ENCODE peak calls at places on chromosomes 4 and X, in six cellular contexts. One of them, this sample, is unnamed.

GRCh38 chr4:77194989-77195388 is 38.0 kb downstream of the CCNG2 start:
- DNase-seq in NCI-H774: no peak
- DNase-seq in hepatic stellate cell: no peak
- DNase-seq in activated effector memory CD4-positive, alpha-beta T cell treated with anti-CD3 and anti-CD28 coated beads, Interleukin-2, amount 50 U/mL, for 16 hours: no peak
- DNase-seq in NCI-H2081: no peak
- DNase-seq in activated CD4-positive, alpha-beta T cell treated with anti-CD3 and anti-CD28 coated beads, Interleukin-2, amount 50 U/mL, for 24 hours: no peak
- DNase-seq in this sample: no peak

GRCh38 chr4:22962186-22962786 is 269.5 kb downstream of the GBA3 start:
- DNase-seq in NCI-H774: no peak
- DNase-seq in hepatic stellate cell: no peak
- DNase-seq in activated effector memory CD4-positive, alpha-beta T cell treated with anti-CD3 and anti-CD28 coated beads, Interleukin-2, amount 50 U/mL, for 16 hours: no peak
- DNase-seq in NCI-H2081: peak; percentile 46
- DNase-seq in activated CD4-positive, alpha-beta T cell treated with anti-CD3 and anti-CD28 coated beads, Interleukin-2, amount 50 U/mL, for 24 hours: no peak
- DNase-seq in this sample: no peak

GRCh38 chr4:8350326-8350725 is 80.8 kb downstream of the HTRA3 start:
- DNase-seq in NCI-H774: no peak
- DNase-seq in hepatic stellate cell: no peak
- DNase-seq in activated effector memory CD4-positive, alpha-beta T cell treated with anti-CD3 and anti-CD28 coated beads, Interleukin-2, amount 50 U/mL, for 16 hours: peak; percentile 51
- DNase-seq in NCI-H2081: no peak
- DNase-seq in activated CD4-positive, alpha-beta T cell treated with anti-CD3 and anti-CD28 coated beads, Interleukin-2, amount 50 U/mL, for 24 hours: no peak
- DNase-seq in this sample: no peak

GRCh38 chr4:145388043-145388442 is 93.6 kb upstream of the SMAD1 start:
- DNase-seq in NCI-H774: no peak
- DNase-seq in hepatic stellate cell: no peak
- DNase-seq in activated effector memory CD4-positive, alpha-beta T cell treated with anti-CD3 and anti-CD28 coated beads, Interleukin-2, amount 50 U/mL, for 16 hours: no peak
- DNase-seq in NCI-H2081: no peak
- DNase-seq in activated CD4-positive, alpha-beta T cell treated with anti-CD3 and anti-CD28 coated beads, Interleukin-2, amount 50 U/mL, for 24 hours: no peak
- DNase-seq in this sample: no peak

GRCh38 chrX:34879876-34880275 is 62.7 kb upstream of the FAM47B start:
- DNase-seq in NCI-H774: no peak
- DNase-seq in hepatic stellate cell: no peak
- DNase-seq in activated effector memory CD4-positive, alpha-beta T cell treated with anti-CD3 and anti-CD28 coated beads, Interleukin-2, amount 50 U/mL, for 16 hours: no peak
- DNase-seq in NCI-H2081: no peak
- DNase-seq in activated CD4-positive, alpha-beta T cell treated with anti-CD3 and anti-CD28 coated beads, Interleukin-2, amount 50 U/mL, for 24 hours: no peak
- DNase-seq in this sample: no peak

GRCh38 chr4:54440394-54441223 is 211.5 kb downstream of the PDGFRA start:
- DNase-seq in NCI-H774: peak; percentile 16
- DNase-seq in hepatic stellate cell: peak; percentile 22
- DNase-seq in activated effector memory CD4-positive, alpha-beta T cell treated with anti-CD3 and anti-CD28 coated beads, Interleukin-2, amount 50 U/mL, for 16 hours: no peak
- DNase-seq in NCI-H2081: peak; percentile 18
- DNase-seq in activated CD4-positive, alpha-beta T cell treated with anti-CD3 and anti-CD28 coated beads, Interleukin-2, amount 50 U/mL, for 24 hours: no peak
- DNase-seq in this sample: no peak

GRCh38 chr4:182242793-182243192 is 409 bp upstream of the TENM3 start:
- DNase-seq in NCI-H774: no peak
- DNase-seq in hepatic stellate cell: no peak
- DNase-seq in activated effector memory CD4-positive, alpha-beta T cell treated with anti-CD3 and anti-CD28 coated beads, Interleukin-2, amount 50 U/mL, for 16 hours: no peak
- DNase-seq in NCI-H2081: no peak
- DNase-seq in activated CD4-positive, alpha-beta T cell treated with anti-CD3 and anti-CD28 coated beads, Interleukin-2, amount 50 U/mL, for 24 hours: no peak
- DNase-seq in this sample: no peak

GRCh38 chr4:56049428-56050212 is 100.9 kb downstream of the CEP135 start:
- DNase-seq in NCI-H774: peak; percentile 30
- DNase-seq in hepatic stellate cell: peak; percentile 7
- DNase-seq in activated effector memory CD4-positive, alpha-beta T cell treated with anti-CD3 and anti-CD28 coated beads, Interleukin-2, amount 50 U/mL, for 16 hours: no peak
- DNase-seq in NCI-H2081: peak; percentile 61
- DNase-seq in activated CD4-positive, alpha-beta T cell treated with anti-CD3 and anti-CD28 coated beads, Interleukin-2, amount 50 U/mL, for 24 hours: no peak
- DNase-seq in this sample: no peak

GRCh38 chrX:39063702-39064101 is 262.4 kb downstream of the MID1IP1 start:
- DNase-seq in NCI-H774: no peak
- DNase-seq in hepatic stellate cell: no peak
- DNase-seq in activated effector memory CD4-positive, alpha-beta T cell treated with anti-CD3 and anti-CD28 coated beads, Interleukin-2, amount 50 U/mL, for 16 hours: no peak
- DNase-seq in NCI-H2081: no peak
- DNase-seq in activated CD4-positive, alpha-beta T cell treated with anti-CD3 and anti-CD28 coated beads, Interleukin-2, amount 50 U/mL, for 24 hours: no peak
- DNase-seq in this sample: no peak

GRCh38 chrX:17464196-17464595 is 89.2 kb downstream of the NHS start:
- DNase-seq in NCI-H774: no peak
- DNase-seq in hepatic stellate cell: no peak
- DNase-seq in activated effector memory CD4-positive, alpha-beta T cell treated with anti-CD3 and anti-CD28 coated beads, Interleukin-2, amount 50 U/mL, for 16 hours: no peak
- DNase-seq in NCI-H2081: no peak
- DNase-seq in activated CD4-positive, alpha-beta T cell treated with anti-CD3 and anti-CD28 coated beads, Interleukin-2, amount 50 U/mL, for 24 hours: no peak
- DNase-seq in this sample: no peak

GRCh38 chr4:151581575-151581974 is 172.6 kb downstream of the FHIP1A start:
- DNase-seq in NCI-H774: no peak
- DNase-seq in hepatic stellate cell: no peak
- DNase-seq in activated effector memory CD4-positive, alpha-beta T cell treated with anti-CD3 and anti-CD28 coated beads, Interleukin-2, amount 50 U/mL, for 16 hours: no peak
- DNase-seq in NCI-H2081: peak; percentile 66
- DNase-seq in activated CD4-positive, alpha-beta T cell treated with anti-CD3 and anti-CD28 coated beads, Interleukin-2, amount 50 U/mL, for 24 hours: no peak
- DNase-seq in this sample: no peak

GRCh38 chr4:183443609-183444148 is 757 bp upstream of the CDKN2AIP start:
- DNase-seq in NCI-H774: no peak
- DNase-seq in hepatic stellate cell: no peak
- DNase-seq in activated effector memory CD4-positive, alpha-beta T cell treated with anti-CD3 and anti-CD28 coated beads, Interleukin-2, amount 50 U/mL, for 16 hours: no peak
- DNase-seq in NCI-H2081: peak; percentile 67
- DNase-seq in activated CD4-positive, alpha-beta T cell treated with anti-CD3 and anti-CD28 coated beads, Interleukin-2, amount 50 U/mL, for 24 hours: no peak
- DNase-seq in this sample: peak; percentile 43

GRCh38 chr4:100295792-100296191 is 105.5 kb upstream of the DDIT4L start:
- DNase-seq in NCI-H774: no peak
- DNase-seq in hepatic stellate cell: no peak
- DNase-seq in activated effector memory CD4-positive, alpha-beta T cell treated with anti-CD3 and anti-CD28 coated beads, Interleukin-2, amount 50 U/mL, for 16 hours: no peak
- DNase-seq in NCI-H2081: no peak
- DNase-seq in activated CD4-positive, alpha-beta T cell treated with anti-CD3 and anti-CD28 coated beads, Interleukin-2, amount 50 U/mL, for 24 hours: no peak
- DNase-seq in this sample: no peak

GRCh38 chr4:159349332-159349731 is 246.5 kb downstream of the RAPGEF2 start:
- DNase-seq in NCI-H774: no peak
- DNase-seq in hepatic stellate cell: no peak
- DNase-seq in activated effector memory CD4-positive, alpha-beta T cell treated with anti-CD3 and anti-CD28 coated beads, Interleukin-2, amount 50 U/mL, for 16 hours: no peak
- DNase-seq in NCI-H2081: no peak
- DNase-seq in activated CD4-positive, alpha-beta T cell treated with anti-CD3 and anti-CD28 coated beads, Interleukin-2, amount 50 U/mL, for 24 hours: no peak
- DNase-seq in this sample: no peak

GRCh38 chr4:7067147-7067522 is 729 bp downstream of the GRPEL1 start:
- DNase-seq in NCI-H774: no peak
- DNase-seq in hepatic stellate cell: no peak
- DNase-seq in activated effector memory CD4-positive, alpha-beta T cell treated with anti-CD3 and anti-CD28 coated beads, Interleukin-2, amount 50 U/mL, for 16 hours: peak; percentile 81
- DNase-seq in NCI-H2081: no peak
- DNase-seq in activated CD4-positive, alpha-beta T cell treated with anti-CD3 and anti-CD28 coated beads, Interleukin-2, amount 50 U/mL, for 24 hours: peak; percentile 24
- DNase-seq in this sample: no peak

This sample was measured in NCI-H446 treated with DMSO at 0.1 percent for 48 hours.